ENCODE peak calls at places on chromosomes 16 and 17, in six cellular contexts. H is hepatocyte, O is A549, D is fibroblast of the aortic adventitia, T is upper lobe of left lung, M is fibroblast of mammary gland. Y is an unnamed sample.

GRCh38 chr17:9959377-9959981 is 54.4 kb upstream of the RCVRN start:
- DNase-seq in O (peak; percentile 91), M (peak; percentile 62), T (no peak), D (peak; percentile 18), H (peak; percentile 66), Y (peak; percentile 45)

GRCh38 chr16:65315004-65315398 is 193.1 kb upstream of the CDH11 start:
- DNase-seq in H (no peak), T (no peak), D (peak; percentile 92), O (no peak), M (peak; percentile 46), Y (no peak)

GRCh38 chr16:12096162-12096781 is 119.7 kb downstream of the SNX29 start:
- DNase-seq in M (peak; percentile 36), D (peak; percentile 16), H (no peak), T (no peak), O (no peak), Y (peak; percentile 75)

GRCh38 chr17:28533091-28533670 is 19.2 kb downstream of the UNC119 start:
- DNase-seq in D (no peak), M (no peak), O (no peak), T (no peak), H (no peak), Y (no peak)

GRCh38 chr17:40122944-40123810 is 1.4 kb downstream of the MSL1 start:
- DNase-seq in O (peak; percentile 72), D (peak; percentile 55), M (no peak), H (peak; percentile 72), T (peak; percentile 46), Y (peak; percentile 34)

GRCh38 chr16:48014349-48015135 is 141.3 kb downstream of the ABCC12 start:
- DNase-seq in H (peak; percentile 9), M (peak; percentile 4), O (peak; percentile 12), D (peak; percentile 43), T (no peak), Y (no peak)

GRCh38 chr17:49508061-49508865 is 13.2 kb downstream of the NGFR start:
- DNase-seq in M (peak; percentile 19), T (no peak), H (peak; percentile 64), D (no peak), O (peak; percentile 78), Y (peak; percentile 58)

GRCh38 chr17:30677550-30678254 is 146.8 kb downstream of the CRLF3 start:
- DNase-seq in M (no peak), T (no peak), O (no peak), H (no peak), D (no peak), Y (no peak)

GRCh38 chr16:24852281-24852721 is 6.5 kb downstream of the SLC5A11 start:
- DNase-seq in H (no peak), M (no peak), O (no peak), D (no peak), T (no peak), Y (no peak)

GRCh38 chr16:68379472-68380347 is 68.6 kb downstream of the SMPD3 start:
- DNase-seq in O (no peak), M (no peak), H (no peak), D (no peak), T (no peak), Y (no peak)

GRCh38 chr17:11742891-11743290 is 144.6 kb downstream of the DNAH9 start:
- DNase-seq in T (no peak), M (no peak), O (no peak), H (peak; percentile 40), D (no peak), Y (no peak)

GRCh38 chr17:81447331-81447933 is 52.2 kb downstream of the BAHCC1 start:
- DNase-seq in D (no peak), T (no peak), O (no peak), M (no peak), H (no peak), Y (no peak)

GRCh38 chr16:4944333-4945281 is 7.7 kb upstream of the PPL start:
- DNase-seq in O (peak; percentile 89), M (peak; percentile 98), H (peak; percentile 97), T (peak; percentile 94), D (peak; percentile 99), Y (peak; percentile 96)

GRCh38 chr16:2497116-2497630 is 16.6 kb upstream of the ATP6V0C start:
- DNase-seq in M (peak; percentile 33), D (peak; percentile 41), H (no peak), O (no peak), T (peak; percentile 72), Y (peak; percentile 58)

GRCh38 chr17:73371285-73371684 is 59.5 kb upstream of the CDC42EP4 start:
- DNase-seq in H (no peak), M (peak; percentile 94), O (peak; percentile 44), T (no peak), D (peak; percentile 69), Y (peak; percentile 88)

GRCh38 chr17:71023631-71024030 is 854.3 kb downstream of the KCNJ2 start:
- DNase-seq in D (no peak), M (no peak), H (no peak), T (no peak), O (no peak), Y (peak; percentile 1)

GRCh38 chr17:81832608-81833159 is 407 bp downstream of the MCRIP1 start:
- DNase-seq in H (peak; percentile 55), M (peak; percentile 21), O (no peak), D (peak; percentile 22), T (peak; percentile 48), Y (peak; percentile 19)

GRCh38 chr16:56303880-56304279 is 112.6 kb downstream of the GNAO1 start:
- DNase-seq in D (no peak), T (no peak), M (no peak), H (no peak), O (no peak), Y (no peak)

GRCh38 chr17:78892936-78893379 is 10.0 kb downstream of the CEP295NL start:
- DNase-seq in H (no peak), D (no peak), O (no peak), M (no peak), T (no peak), Y (no peak)

GRCh38 chr17:80455784-80456183 is 20.6 kb downstream of the NPTX1 start:
- DNase-seq in M (peak; percentile 14), T (no peak), D (no peak), H (no peak), O (no peak), Y (no peak)

GRCh38 chr17:45224671-45225050 is 3.0 kb downstream of the FMNL1 start:
- DNase-seq in D (no peak), T (no peak), H (no peak), M (no peak), O (no peak), Y (no peak)

GRCh38 chr17:16872836-16873653 is 98.9 kb downstream of the TNFRSF13B start:
- DNase-seq in M (peak; percentile 13), O (peak; percentile 72), T (peak; percentile 56), H (peak; percentile 48), D (no peak), Y (no peak)

GRCh38 chr17:45087496-45087975 is 26.4 kb downstream of the NMT1 start:
- DNase-seq in T (no peak), D (peak; percentile 51), M (peak; percentile 28), H (no peak), O (no peak), Y (peak; percentile 45)

GRCh38 chr17:76270127-76270592 is 5.0 kb downstream of the UBALD2 start:
- DNase-seq in T (no peak), M (no peak), H (no peak), O (no peak), D (no peak), Y (no peak)
- H3K4me3 ChIP-seq in T (no peak overlapping the region), M (no peak overlapping the region), H (no peak overlapping the region), O (no peak overlapping the region), D (no peak overlapping the region), Y (no peak overlapping the region)

GRCh38 chr16:85900031-85900792 is 1.2 kb downstream of the IRF8 start:
- DNase-seq in O (no peak), H (no peak), T (no peak), M (no peak), D (no peak), Y (no peak)

GRCh38 chr16:85901110-85901509 is 2.1 kb downstream of the IRF8 start:
- DNase-seq in T (no peak), O (no peak), M (no peak), D (no peak), H (no peak), Y (no peak)

GRCh38 chr16:85899444-85899843 is 482 bp downstream of the IRF8 start:
- DNase-seq in O (no peak), H (no peak), D (no peak), M (no peak), T (no peak), Y (no peak)

GRCh38 chr16:85897384-85897783 is 1.6 kb upstream of the IRF8 start:
- DNase-seq in M (no peak), O (no peak), T (no peak), D (no peak), H (no peak), Y (no peak)

DNA sequence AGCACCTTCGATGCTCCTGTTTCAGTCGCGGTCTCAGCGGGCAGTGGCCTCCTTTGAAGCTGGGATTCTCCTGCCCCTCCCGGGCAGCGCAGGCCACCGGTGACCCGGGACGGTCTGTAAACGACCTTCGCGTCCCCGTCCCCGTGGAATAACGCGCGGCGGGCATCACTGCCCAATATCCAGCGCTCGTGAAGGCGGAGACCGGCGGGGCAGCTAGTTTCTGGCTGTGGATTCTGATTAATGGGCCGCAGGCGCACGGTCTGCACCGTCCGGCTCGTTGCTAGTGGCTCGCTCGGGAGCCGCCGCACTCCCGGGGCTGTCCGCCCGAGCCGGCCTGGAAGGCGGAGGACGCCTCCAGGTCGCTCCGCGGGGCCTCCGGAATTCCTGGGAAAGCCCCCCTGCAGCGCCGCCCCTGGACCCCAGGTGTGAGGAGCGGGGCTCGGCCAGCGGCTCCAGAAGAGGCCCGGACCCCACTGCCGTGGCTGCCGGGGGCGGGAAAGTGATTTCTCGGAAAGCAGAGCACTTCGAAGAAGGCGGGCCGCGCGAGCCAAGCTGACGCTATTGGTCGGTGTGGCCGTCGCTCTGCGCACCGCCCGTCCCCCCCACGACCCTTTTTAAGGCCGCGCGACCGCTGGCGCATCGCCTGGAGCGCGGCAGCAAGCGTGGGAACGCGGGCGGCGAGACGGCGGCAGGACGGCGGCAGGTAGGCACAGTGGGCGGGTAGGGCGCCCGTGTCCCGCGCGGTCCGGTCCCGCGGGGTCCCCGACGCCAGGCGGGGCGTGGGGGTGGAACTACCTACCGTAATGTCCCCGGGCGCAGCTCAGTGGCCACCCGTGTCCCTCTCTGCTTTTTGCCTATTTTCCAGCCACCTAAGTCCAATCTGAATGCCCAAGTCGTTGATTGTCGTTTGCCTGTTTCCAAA is at the start of gene IRF8:
- DNase-seq in D (no peak), T (peak; percentile 64), M (no peak), H (peak; percentile 86), O (no peak), Y (no peak)
- H3K4me3 ChIP-seq in D (no peak within 1 kb of the TSS), T (peak within 1 kb of the TSS; percentile 44), M (no peak within 1 kb of the TSS), H (peak within 1 kb of the TSS; percentile 80), O (peak within 1 kb of the TSS; percentile 41), Y (no peak within 1 kb of the TSS)

GRCh38 chr16:10736926-10737625 is 6.6 kb upstream of the NUBP1 start:
- DNase-seq in O (peak; percentile 65), H (peak; percentile 81), M (peak; percentile 69), D (peak; percentile 82), T (peak; percentile 78), Y (peak; percentile 61)
- H3K4me3 ChIP-seq in O (no peak overlapping the region), H (no peak overlapping the region), M (no peak overlapping the region), D (no peak overlapping the region), T (no peak overlapping the region), Y (no peak overlapping the region)

GRCh38 chr17:41632482-41633105 is 8.2 kb upstream of the KRT17 start:
- DNase-seq in M (no peak), T (no peak), D (no peak), O (no peak), H (no peak), Y (no peak)
- H3K4me3 ChIP-seq in M (no peak overlapping the region), T (no peak overlapping the region), D (no peak overlapping the region), O (no peak overlapping the region), H (no peak overlapping the region), Y (no peak overlapping the region)

Y was measured in AG10803.